ENCODE peak calls at places on chromosomes 1 and 21, in eight cellular contexts. S is body of pancreas, Q is left lung, J is astrocyte, A is HL-60, X is ovary, C is foreskin fibroblast, L is hepatocyte. H is an unnamed sample.
A peak's percentile ranks its signal among the peaks of the same experiment; 100 is the strongest.

GRCh38 chr21:37072239-37072987 is 458 bp downstream of the PIGP start:
- DNase-seq in S (peak; percentile 66), J (peak; percentile 85), X (no peak), Q (peak; percentile 80), L (peak; percentile 93), C (peak; percentile 91), A (peak; percentile 61), H (no peak)

GRCh38 chr1:96979287-96979686 is 257.7 kb downstream of the PTBP2 start:
- DNase-seq in J (no peak), C (no peak), X (no peak), S (no peak), A (no peak), Q (no peak), L (no peak), H (no peak)

GRCh38 chr1:178155478-178156255 is 61.8 kb downstream of the RASAL2 start:
- DNase-seq in X (no peak), A (no peak), J (peak; percentile 36), L (peak; percentile 40), C (no peak), Q (no peak), S (no peak), H (no peak)

GRCh38 chr1:234768171-234768568 is 158.2 kb upstream of the IRF2BP2 start:
- DNase-seq in Q (no peak), S (no peak), X (no peak), L (peak; percentile 38), J (no peak), A (no peak), C (no peak), H (no peak)

GRCh38 chr1:230113605-230114241 is 46.7 kb downstream of the GALNT2 start:
- DNase-seq in J (peak; percentile 98), A (no peak), C (peak; percentile 87), Q (no peak), X (peak; percentile 69), L (peak; percentile 48), S (no peak), H (no peak)

GRCh38 chr21:42238185-42238934 is 19.4 kb downstream of the ABCG1 start:
- DNase-seq in C (no peak), Q (no peak), A (no peak), X (no peak), S (no peak), L (no peak), J (no peak), H (no peak)

GRCh38 chr1:218436346-218436745 is 91.2 kb downstream of the TGFB2 start:
- DNase-seq in X (no peak), L (no peak), S (no peak), A (no peak), J (no peak), Q (no peak), C (no peak), H (no peak)

GRCh38 chr1:93595266-93595665 is 86.4 kb downstream of the BCAR3 start:
- DNase-seq in C (peak; percentile 67), J (no peak), Q (no peak), X (no peak), A (no peak), L (no peak), S (peak; percentile 7), H (no peak)

GRCh38 chr1:42003433-42003832 is 84.7 kb upstream of the HIVEP3 start:
- DNase-seq in J (no peak), Q (peak; percentile 45), C (no peak), S (peak; percentile 26), X (no peak), L (no peak), A (no peak), H (no peak)

GRCh38 chr1:228338521-228339051 is 68.0 kb downstream of the TRIM11 start:
- DNase-seq in S (peak; percentile 7), X (no peak), L (no peak), Q (no peak), A (no peak), J (no peak), C (no peak), H (no peak)

GRCh38 chr1:226181996-226182714 is 4.4 kb downstream of the ACBD3 start:
- DNase-seq in A (peak; percentile 47), X (peak; percentile 46), S (peak; percentile 53), Q (peak; percentile 54), L (peak; percentile 49), C (peak; percentile 40), J (peak; percentile 49), H (peak; percentile 51)

GRCh38 chr1:4170953-4171352 is 270.9 kb upstream of the C1orf174 start:
- DNase-seq in J (no peak), Q (no peak), A (no peak), C (no peak), S (no peak), L (no peak), X (no peak), H (no peak)

GRCh38 chr1:15501208-15502032 is 22.6 kb downstream of the CASP9 start:
- DNase-seq in J (peak; percentile 22), S (peak; percentile 72), C (peak; percentile 16), Q (peak; percentile 43), A (peak; percentile 69), X (no peak), L (peak; percentile 78), H (peak; percentile 46)

GRCh38 chr21:45891388-45892155 is 90.0 kb upstream of the COL6A1 start:
- DNase-seq in J (no peak), X (no peak), L (no peak), A (no peak), Q (no peak), C (no peak), S (no peak), H (no peak)

GRCh38 chr1:20405893-20406604 is 80.0 kb downstream of the CAMK2N1 start:
- DNase-seq in X (no peak), Q (no peak), S (no peak), C (peak; percentile 67), A (no peak), L (no peak), J (peak; percentile 72), H (peak; percentile 23)

GRCh38 chr1:54967372-54967771 is 13.1 kb upstream of the TMEM61 start:
- DNase-seq in C (peak; percentile 50), L (no peak), J (no peak), S (no peak), A (no peak), X (no peak), Q (no peak), H (no peak)

GRCh38 chr21:38244885-38245869 is 11.6 kb upstream of the KCNJ15 start:
- DNase-seq in Q (no peak), S (no peak), A (peak; percentile 41), L (no peak), J (peak; percentile 100), X (no peak), C (peak; percentile 99), H (no peak)

GRCh38 chr21:28993293-28993629 is 584 bp upstream of the LTN1 start:
- DNase-seq in X (no peak), C (no peak), J (no peak), S (no peak), Q (no peak), L (no peak), A (no peak), H (no peak)

GRCh38 chr1:30889506-30889905 is 19.1 kb downstream of the SDC3 start:
- DNase-seq in X (no peak), Q (no peak), A (no peak), J (peak; percentile 70), C (no peak), S (no peak), L (no peak), H (no peak)

GRCh38 chr1:109298666-109299086 is 8.1 kb downstream of the MYBPHL start:
- DNase-seq in Q (no peak), A (no peak), C (peak; percentile 28), S (no peak), L (no peak), J (no peak), X (no peak), H (no peak)

GRCh38 chr1:150688786-150689185 is 8.2 kb downstream of the GOLPH3L start:
- DNase-seq in A (no peak), L (no peak), J (no peak), X (no peak), C (peak; percentile 2), S (no peak), Q (no peak), H (no peak)

GRCh38 chr1:150683914-150684313 is 13.0 kb downstream of the GOLPH3L start:
- DNase-seq in L (no peak), X (no peak), A (no peak), J (no peak), C (no peak), Q (no peak), S (no peak), H (no peak)

GRCh38 chr1:150686275-150686674 is 10.7 kb downstream of the GOLPH3L start:
- DNase-seq in A (no peak), S (no peak), J (no peak), Q (no peak), L (no peak), C (no peak), X (no peak), H (no peak)
- TF ChIP-seq CTCF in A (no peak), S (no peak), J (no peak), Q (no peak), L (no peak), C (no peak), X (no peak), H (no peak)

GRCh38 chr1:196877964-196878363 is 9.9 kb upstream of the CFHR4 start:
- DNase-seq in S (no peak), Q (no peak), X (peak; percentile 15), J (peak; percentile 1), L (peak; percentile 38), A (no peak), C (peak; percentile 2), H (no peak)
- TF ChIP-seq CTCF in S (no peak), Q (no peak), X (no peak), J (no peak), L (no peak), A (no peak), C (no peak), H (no peak)

GRCh38 chr1:99728494-99729235 is 37.8 kb downstream of the FRRS1 start:
- DNase-seq in L (no peak), S (no peak), Q (no peak), X (no peak), C (peak; percentile 17), A (no peak), J (no peak), H (no peak)
- TF ChIP-seq CTCF in L (peak; percentile 24), S (peak; percentile 23), Q (peak; percentile 19), X (no peak), C (peak; percentile 30), A (peak; percentile 24), J (peak; percentile 54), H (peak; percentile 38)

DNA sequence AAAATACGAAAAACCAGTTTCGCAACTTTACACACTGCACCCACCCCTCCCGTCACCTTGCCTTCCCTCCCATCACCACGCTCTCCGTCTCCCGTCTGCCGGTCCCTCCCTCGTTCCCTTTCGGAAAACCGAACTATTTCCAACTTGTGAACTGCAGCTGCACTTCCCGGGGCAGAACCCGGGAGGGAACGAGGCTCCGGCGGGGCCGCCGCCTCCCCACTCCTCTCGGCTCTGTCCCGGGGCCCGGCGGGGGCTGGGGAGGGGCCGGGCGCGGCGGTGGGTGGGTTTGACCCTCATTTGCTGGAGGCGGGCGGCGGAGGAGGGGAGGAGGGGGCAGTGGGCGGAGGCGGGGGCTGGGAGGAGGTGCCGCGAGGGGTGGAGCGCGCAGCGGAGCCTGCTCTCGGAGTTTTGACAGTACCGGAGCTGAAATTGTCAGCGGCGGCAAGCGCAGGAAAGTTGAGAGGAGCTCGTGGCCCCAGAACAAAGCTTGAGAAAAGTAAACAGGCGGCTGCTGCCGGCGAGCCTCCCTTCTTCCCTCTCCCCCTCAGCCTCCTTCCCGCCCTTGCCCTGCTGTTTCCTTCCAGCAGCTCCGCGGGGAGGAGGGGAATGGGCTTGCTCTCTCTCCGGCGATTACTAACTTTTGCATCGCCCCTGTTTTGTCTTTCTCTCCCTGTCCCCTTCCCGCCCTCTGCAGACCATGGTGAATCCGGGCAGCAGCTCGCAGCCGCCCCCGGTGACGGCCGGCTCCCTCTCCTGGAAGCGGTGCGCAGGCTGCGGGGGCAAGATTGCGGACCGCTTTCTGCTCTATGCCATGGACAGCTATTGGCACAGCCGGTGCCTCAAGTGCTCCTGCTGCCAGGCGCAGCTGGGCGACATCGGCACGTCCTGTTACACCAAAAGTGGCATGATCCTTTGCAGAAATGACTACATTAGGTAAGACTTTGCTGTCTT is 2.9 kb downstream of the LMO4 start:
- DNase-seq in C (peak; percentile 48), A (peak; percentile 53), Q (peak; percentile 92), X (peak; percentile 83), J (peak; percentile 63), L (peak; percentile 87), S (peak; percentile 79), H (peak; percentile 81)
- TF ChIP-seq CTCF in C (peak; percentile 25), A (no peak), Q (no peak), X (no peak), J (no peak), L (no peak), S (no peak), H (peak; percentile 11)